ENCODE peak calls at places on chromosomes 6 and 20, in ten cellular contexts. T is stomach; S is IMR-90; Q is effector memory CD4-positive, alpha-beta T cell; V is sigmoid colon; U is tibial nerve; L is iPS DF 6.9; R is breast epithelium; J is colonic mucosa; F is transverse colon. X is an unnamed sample.

GRCh38 chr6:88680654-88681053 is 282.8 kb downstream of the RNGTT start:
- DNase-seq in T (no peak), S (no peak), Q (no peak), V (no peak), U (no peak), L (no peak), R (no peak), J (no peak), F (no peak), X (no peak)

GRCh38 chr6:123745877-123746276 is 57.8 kb upstream of the NKAIN2 start:
- DNase-seq in T (no peak), S (peak; percentile 5), Q (no peak), V (no peak), U (no peak), L (no peak), R (no peak), J (no peak), F (no peak), X (no peak)

GRCh38 chr6:127186889-127187288 is 68.4 kb downstream of the RSPO3 start:
- DNase-seq in T (peak; percentile 71), S (no peak), Q (peak; percentile 0), V (no peak), U (peak; percentile 53), L (peak; percentile 18), R (no peak), J (peak; percentile 64), F (peak; percentile 53), X (peak; percentile 57)

GRCh38 chr6:55182016-55182650 is 7.8 kb downstream of the HCRTR2 start:
- DNase-seq in T (no peak), S (no peak), Q (no peak), V (no peak), U (no peak), L (no peak), R (no peak), J (no peak), F (no peak), X (no peak)

GRCh38 chr6:138824482-138825134 is 28.7 kb downstream of the ECT2L start:
- DNase-seq in T (no peak), S (peak; percentile 9), Q (no peak), V (no peak), U (no peak), L (no peak), R (no peak), J (no peak), F (no peak), X (peak; percentile 42)

GRCh38 chr6:79538481-79538971 is 1.3 kb upstream of the LCA5 start:
- DNase-seq in T (no peak), S (no peak), Q (no peak), V (no peak), U (no peak), L (no peak), R (no peak), J (no peak), F (no peak), X (no peak)

GRCh38 chr20:54132612-54133433 is 41.0 kb downstream of the CYP24A1 start:
- DNase-seq in T (no peak), S (peak; percentile 98), Q (no peak), V (peak; percentile 72), U (no peak), L (no peak), R (peak; percentile 42), J (no peak), F (peak; percentile 24), X (no peak)

GRCh38 chr20:15814903-15815302 is 758.3 kb downstream of the KIF16B start:
- DNase-seq in T (no peak), S (no peak), Q (no peak), V (no peak), U (no peak), L (no peak), R (no peak), J (no peak), F (no peak), X (no peak)

GRCh38 chr6:257774-258173 is 34.5 kb upstream of the DUSP22 start:
- DNase-seq in T (no peak), S (no peak), Q (no peak), V (no peak), U (no peak), L (no peak), R (no peak), J (no peak), F (peak; percentile 59), X (no peak)

GRCh38 chr6:150891886-150892485 is 26.5 kb downstream of the MTHFD1L start:
- DNase-seq in T (peak; percentile 71), S (peak; percentile 88), Q (peak; percentile 9), V (peak; percentile 82), U (peak; percentile 62), L (peak; percentile 50), R (peak; percentile 56), J (peak; percentile 71), F (peak; percentile 77), X (peak; percentile 26)

GRCh38 chr6:25962368-25963127 is at the start of gene TRIM38:
- DNase-seq in T (peak; percentile 80), S (peak; percentile 89), Q (peak; percentile 58), V (peak; percentile 91), U (peak; percentile 63), L (no peak), R (peak; percentile 71), J (peak; percentile 90), F (peak; percentile 89), X (peak; percentile 83)

GRCh38 chr6:138004423-138005287 is 102.6 kb downstream of the PERP start:
- DNase-seq in T (no peak), S (peak; percentile 41), Q (no peak), V (no peak), U (no peak), L (no peak), R (no peak), J (peak; percentile 46), F (no peak), X (no peak)

GRCh38 chr20:2984028-2984501 is 59.4 kb upstream of the GNRH2 start:
- DNase-seq in T (no peak), S (no peak), Q (no peak), V (no peak), U (no peak), L (no peak), R (no peak), J (no peak), F (no peak), X (no peak)

GRCh38 chr6:111487656-111488055 is 4.6 kb upstream of the REV3L start:
- DNase-seq in T (no peak), S (peak; percentile 88), Q (no peak), V (no peak), U (no peak), L (no peak), R (no peak), J (no peak), F (no peak), X (no peak)

GRCh38 chr20:3803289-3803688 is 7.2 kb downstream of the CDC25B start:
- DNase-seq in T (no peak), S (no peak), Q (no peak), V (no peak), U (no peak), L (no peak), R (no peak), J (no peak), F (no peak), X (no peak)

DNA sequence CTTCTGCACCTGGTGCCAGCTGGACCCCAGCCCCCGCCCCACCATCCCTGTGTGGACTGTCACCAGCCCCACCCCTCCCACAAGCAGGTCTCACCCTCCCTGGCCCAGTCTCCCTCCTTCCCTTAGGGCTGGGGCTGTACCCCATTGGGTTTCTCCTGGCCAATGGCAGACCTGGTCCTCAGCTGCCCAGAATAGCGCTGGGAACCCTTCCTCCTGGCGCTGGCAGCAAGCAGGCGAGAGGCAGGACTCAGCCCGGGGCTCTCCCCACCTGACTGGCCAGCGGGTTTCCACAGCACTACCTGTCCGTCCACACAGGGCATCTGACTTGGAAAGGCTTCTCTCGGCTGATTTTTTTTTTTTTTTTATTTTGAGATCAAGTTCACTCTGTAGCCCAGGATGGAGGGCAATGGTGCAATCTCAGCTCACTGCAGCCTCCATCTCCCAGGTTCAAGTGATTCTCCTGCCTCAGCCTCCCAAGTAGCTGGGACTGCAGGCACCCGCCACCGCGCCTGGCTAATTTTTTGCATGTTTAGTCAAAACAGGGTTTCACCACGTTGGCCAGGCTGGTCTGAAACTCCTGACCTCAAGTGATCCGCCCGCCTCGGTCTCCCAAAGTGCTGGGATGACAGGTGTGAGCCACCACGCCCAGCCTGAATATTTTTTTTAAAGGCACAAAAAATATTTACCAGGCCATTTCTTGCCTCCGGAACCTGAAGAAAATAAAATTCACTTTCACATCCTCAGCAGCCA is 21.6 kb upstream of the CHRNA4 start:
- DNase-seq in T (no peak), S (no peak), Q (no peak), V (no peak), U (no peak), L (no peak), R (no peak), J (no peak), F (no peak), X (no peak)
- H3K27ac ChIP-seq in T (no peak overlapping the region), S (no peak overlapping the region), Q (no peak overlapping the region), V (no peak overlapping the region), U (no peak overlapping the region), L (no peak overlapping the region), R (no peak overlapping the region), J (no peak overlapping the region), F (no peak overlapping the region), X (no peak overlapping the region)

DNA sequence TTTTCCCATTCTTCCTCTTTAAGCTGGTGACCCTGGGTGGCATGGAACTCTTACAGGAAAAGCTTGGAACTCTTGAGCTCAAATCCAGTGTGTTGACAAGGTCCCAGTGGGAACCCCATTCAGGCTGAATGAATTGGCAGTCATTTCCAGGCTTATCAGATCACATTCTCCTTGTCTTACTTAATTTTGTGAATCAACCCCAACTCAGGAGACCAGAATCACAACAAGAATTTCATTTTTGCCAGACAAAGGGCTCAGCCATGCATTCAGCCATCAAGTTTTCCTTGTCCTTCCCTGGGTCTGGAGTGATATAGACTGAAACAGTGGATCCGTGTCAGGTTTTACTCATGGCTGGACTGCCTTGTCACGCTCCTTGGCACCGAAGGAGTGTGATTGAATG is 92.2 kb upstream of the EEF1E1 start:
- DNase-seq in T (no peak), S (no peak), Q (no peak), V (no peak), U (no peak), L (no peak), R (no peak), J (no peak), F (no peak), X (no peak)
- H3K4me3 ChIP-seq in T (no peak overlapping the region), S (no peak overlapping the region), Q (no peak overlapping the region), V (no peak overlapping the region), U (no peak overlapping the region), L (no peak overlapping the region), R (no peak overlapping the region), J (no peak overlapping the region), F (no peak overlapping the region), X (no peak overlapping the region)

GRCh38 chr20:61805365-61805764 is 260.3 kb downstream of the TAF4 start:
- DNase-seq in T (no peak), S (no peak), Q (no peak), V (no peak), U (no peak), L (no peak), R (no peak), J (no peak), F (no peak), X (peak; percentile 30)
- H3K27me3 ChIP-seq in T (peaks cover 17% of the 10 kb centered on the region), S (peaks cover 14% of the 10 kb centered on the region), Q (no peaks in the 10 kb centered on the region), V (no peaks in the 10 kb centered on the region), U (no peaks in the 10 kb centered on the region), L (no peaks in the 10 kb centered on the region), R (no peaks in the 10 kb centered on the region), J (no peaks in the 10 kb centered on the region), F (peaks cover 17% of the 10 kb centered on the region), X (no peaks in the 10 kb centered on the region)

DNA sequence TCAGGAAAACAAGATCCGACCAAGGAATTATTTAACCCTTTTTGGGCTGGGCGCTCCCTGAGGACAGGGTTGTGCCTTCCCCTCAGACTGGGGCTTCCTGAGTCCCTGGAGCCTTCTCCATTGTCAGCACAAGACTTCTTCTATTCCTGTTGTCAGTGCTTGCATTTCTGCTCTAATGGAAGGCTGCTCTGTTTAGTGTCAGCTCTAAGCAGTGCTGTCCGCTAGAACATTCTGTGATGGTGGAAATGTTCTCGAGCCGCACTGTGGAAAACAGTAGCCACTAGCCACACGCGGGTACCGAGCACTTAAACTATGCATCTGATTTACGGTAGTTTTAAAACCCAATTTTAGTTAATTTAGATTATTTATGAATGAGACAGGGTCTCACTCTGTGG is 64.0 kb downstream of the VEGFA start:
- DNase-seq in T (no peak), S (no peak), Q (no peak), V (no peak), U (no peak), L (no peak), R (no peak), J (no peak), F (no peak), X (no peak)
- H3K27ac ChIP-seq in T (no peak overlapping the region), S (no peak overlapping the region), Q (no peak overlapping the region), V (no peak overlapping the region), U (no peak overlapping the region), L (no peak overlapping the region), R (no peak overlapping the region), J (no peak overlapping the region), F (no peak overlapping the region), X (no peak overlapping the region)

X was measured in CD8-positive, alpha-beta memory T cell.